ENCODE peak calls at places on chromosomes 6 and 20, in nine cellular contexts. H is stimulated activated naive B cell treated with anti-CD40 and anti-IgM and Interleukin-4, amounts not matched to agents 10 μg/mL and 1 μg/mL and 100 μg/mL, for 72 hours; N is brain microvascular endothelial cell; S is ELR; F is GM12891; W is astrocyte of the spinal cord; J is fibroblast of the aortic adventitia; K is HTR-8/SVneo; B is stimulated activated CD4-positive, alpha-beta T cell treated with anti-CD3 and anti-CD28 coated beads, Interleukin-4, amount 100 ng/mL, for 4 hours. M is an unnamed sample.

GRCh38 chr6:142568857-142569597 is 267.2 kb downstream of the ADGRG6 start:
- DNase-seq in H (no peak), N (peak; percentile 28), S (peak; percentile 71), F (no peak), W (peak; percentile 75), J (peak; percentile 48), K (no peak), B (no peak), M (no peak)

GRCh38 chr6:150924808-150925654 is 59.5 kb downstream of the MTHFD1L start:
- DNase-seq in H (no peak), N (peak; percentile 48), S (no peak), F (no peak), W (no peak), J (peak; percentile 90), K (no peak), B (no peak), M (no peak)

GRCh38 chr6:163501440-163501839 is 86.9 kb downstream of the QKI start:
- DNase-seq in H (no peak), N (no peak), S (no peak), F (no peak), W (no peak), J (peak; percentile 10), K (no peak), B (no peak), M (no peak)

GRCh38 chr6:15364401-15365037 is 118.7 kb downstream of the JARID2 start:
- DNase-seq in H (no peak), N (no peak), S (no peak), F (no peak), W (no peak), J (no peak), K (no peak), B (no peak), M (no peak)

GRCh38 chr6:37279366-37280134 is 21.6 kb upstream of the TMEM217 start:
- DNase-seq in H (no peak), N (no peak), S (no peak), F (no peak), W (peak; percentile 24), J (peak; percentile 73), K (no peak), B (no peak), M (no peak)

GRCh38 chr6:15572296-15573016 is 90.4 kb downstream of the DTNBP1 start:
- DNase-seq in H (no peak), N (no peak), S (no peak), F (no peak), W (no peak), J (no peak), K (no peak), B (no peak), M (no peak)

GRCh38 chr6:155110721-155111120 is 115.6 kb downstream of the TIAM2 start:
- DNase-seq in H (no peak), N (no peak), S (no peak), F (no peak), W (no peak), J (no peak), K (no peak), B (no peak), M (no peak)

GRCh38 chr20:51208162-51208561 is 185.3 kb upstream of the KCNG1 start:
- DNase-seq in H (no peak), N (no peak), S (no peak), F (no peak), W (no peak), J (no peak), K (no peak), B (no peak), M (no peak)

GRCh38 chr6:46606318-46606717 is 46.3 kb downstream of the CYP39A1 start:
- DNase-seq in H (no peak), N (no peak), S (no peak), F (no peak), W (no peak), J (no peak), K (no peak), B (no peak), M (no peak)

M was measured in activated CD4-positive, alpha-beta T cell treated with anti-CD3 and anti-CD28 coated beads, Interleukin-2, amount 50 U/mL, for 4 hours.